ENCODE peak calls at places on chromosomes 11 and 22, in five cellular contexts. S is tibial nerve, D is Peyer's patch, M is transverse colon, Y is K562. J is an unnamed sample.

GRCh38 chr22:50118129-50118528 is 28.3 kb downstream of the MOV10L1 start:
- DNase-seq in Y (no peak), S (no peak), M (no peak), D (no peak), J (no peak)

GRCh38 chr22:43435851-43436535 is 24.2 kb downstream of the MPPED1 start:
- DNase-seq in Y (no peak), S (no peak), M (no peak), D (no peak), J (no peak)

GRCh38 chr11:26073646-26074045 is 258.3 kb upstream of the ANO3 start:
- DNase-seq in S (no peak), D (no peak), Y (no peak), M (no peak), J (no peak)

GRCh38 chr11:118789501-118790356 is 1.2 kb downstream of the DDX6 start:
- DNase-seq in M (no peak), Y (peak), S (peak), D (peak), J (no peak)

GRCh38 chr11:24078056-24078455 is 418.8 kb upstream of the LUZP2 start:
- DNase-seq in M (no peak), Y (no peak), D (no peak), S (no peak), J (no peak)

GRCh38 chr11:75780888-75781287 is 12.3 kb downstream of the DGAT2 start:
- DNase-seq in S (no peak), M (no peak), D (no peak), Y (no peak), J (no peak)

GRCh38 chr11:116454020-116454645 is 318.7 kb downstream of the BUD13 start:
- DNase-seq in Y (peak), S (peak), M (peak), D (no peak), J (peak)

GRCh38 chr11:62905927-62906531 is 15.1 kb downstream of the CHRM1 start:
- DNase-seq in D (peak), M (peak), Y (peak), S (peak), J (peak)

GRCh38 chr22:38415561-38416321 is 39.3 kb downstream of the KCNJ4 start:
- DNase-seq in M (no peak), S (no peak), Y (peak), D (no peak), J (no peak)

DNA sequence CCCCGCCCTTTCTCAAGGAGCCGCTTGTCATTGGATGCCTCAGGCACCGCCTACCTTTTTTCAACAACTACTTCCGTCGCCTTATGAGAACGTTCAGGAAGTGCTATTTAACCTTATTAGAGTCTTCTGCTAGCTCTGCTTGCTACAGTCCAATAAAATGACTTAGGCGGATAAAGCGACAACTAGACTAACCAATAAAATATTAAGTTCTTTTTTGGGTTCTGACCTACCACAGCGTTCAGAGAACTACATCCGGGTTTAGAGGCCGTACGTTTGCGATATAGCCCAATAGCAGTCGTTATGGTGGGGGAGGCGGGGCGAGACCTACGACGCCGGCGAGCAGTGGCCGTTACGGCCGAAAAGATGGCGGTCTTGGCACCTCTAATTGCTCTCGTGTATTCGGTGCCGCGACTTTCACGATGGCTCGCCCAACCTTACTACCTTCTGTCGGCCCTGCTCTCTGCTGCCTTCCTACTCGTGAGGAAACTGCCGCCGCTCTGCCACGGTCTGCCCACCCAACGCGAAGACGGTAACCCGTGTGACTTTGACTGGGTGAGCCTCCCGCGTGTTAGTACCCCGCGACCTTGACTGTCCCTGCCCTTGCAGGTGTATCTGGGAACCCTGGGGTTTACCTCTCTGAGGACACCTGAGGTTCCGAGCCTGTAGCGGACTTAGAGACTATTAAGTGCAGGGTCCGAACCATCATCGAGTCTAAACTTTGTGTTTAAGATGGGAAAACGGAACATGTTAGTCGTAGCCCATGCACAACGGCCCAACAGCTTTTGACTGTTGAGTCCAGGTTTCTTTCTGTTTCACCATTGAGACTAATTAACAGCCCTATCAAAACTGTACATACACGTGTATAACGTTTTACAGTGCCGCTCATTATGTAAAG is at the start of gene TMX2:
- DNase-seq in Y (peak), M (peak), S (peak), D (peak), J (peak)
- TF ChIP-seq POLR2A in Y (peak), M (peak), S (peak), D (peak), J (peak)

DNA sequence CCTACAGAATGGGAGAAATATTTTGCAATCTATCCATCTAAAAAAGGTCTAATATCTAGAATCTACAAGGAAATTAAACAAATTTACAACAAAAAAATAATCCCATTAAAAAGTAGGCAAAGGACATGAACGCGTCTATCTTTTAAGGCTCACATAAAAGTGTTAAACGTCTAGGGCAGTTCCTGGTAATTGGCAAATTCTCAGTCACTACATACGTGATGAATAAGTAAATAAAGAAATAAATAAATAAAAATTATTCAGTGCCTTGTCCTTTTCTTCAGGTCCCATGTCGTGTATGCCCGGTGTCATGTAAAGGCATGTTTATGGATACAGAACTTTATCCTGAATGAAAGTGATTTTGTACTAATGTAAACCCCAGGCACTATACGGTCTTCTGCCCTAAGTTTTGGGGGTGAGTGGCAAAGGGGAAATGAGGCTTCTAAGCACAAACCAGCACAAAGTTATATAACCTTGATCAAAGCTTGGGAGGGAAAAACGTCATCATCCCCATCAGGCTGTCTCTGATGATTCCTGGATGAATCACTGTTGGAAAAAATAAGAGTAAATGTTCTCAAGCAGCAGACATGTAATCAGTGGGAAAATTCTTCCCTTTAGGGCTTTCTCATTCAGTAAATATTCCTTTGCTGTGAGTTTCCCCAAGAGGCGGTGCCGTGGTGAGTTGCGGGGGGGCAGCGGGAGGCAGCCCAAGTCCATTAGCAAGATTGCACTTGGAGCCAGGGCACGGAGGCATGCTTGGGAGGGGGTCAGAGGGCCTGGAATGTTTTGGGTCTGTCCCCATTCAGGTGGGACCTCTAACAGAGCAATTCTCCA is 30.4 kb upstream of the MICAL2 start:
- DNase-seq in D (no peak), S (peak), Y (no peak), M (peak), J (no peak)
- TF ChIP-seq POLR2A in D (no peak), S (no peak), Y (no peak), M (no peak), J (no peak)

DNA sequence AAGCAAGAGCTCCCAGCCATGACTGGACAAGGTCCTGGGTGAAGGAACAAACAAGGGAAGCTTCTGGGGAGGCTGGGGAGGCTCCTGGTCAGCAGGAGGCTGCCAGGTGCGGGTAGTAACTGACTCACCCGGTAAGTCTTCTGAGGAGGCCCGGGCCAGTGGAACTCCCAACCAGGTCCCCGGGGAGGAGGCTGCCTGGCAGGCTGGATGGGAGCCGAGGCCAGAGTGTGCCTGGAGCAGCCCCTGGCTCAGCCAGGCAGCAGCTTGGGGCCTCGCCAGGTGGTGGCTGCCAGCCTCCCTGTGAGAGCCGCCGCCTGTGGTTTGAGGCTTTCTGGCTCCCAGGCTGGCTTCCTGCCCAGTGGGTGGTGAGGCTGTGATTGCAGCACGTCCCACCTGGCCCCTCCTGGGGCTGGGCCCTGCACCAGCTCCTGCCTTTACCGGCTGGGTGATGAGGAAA is 46.2 kb downstream of the IGF2 start:
- DNase-seq in S (peak), D (no peak), M (peak), Y (no peak), J (peak)
- TF ChIP-seq POLR2A in S (no peak), D (no peak), M (no peak), Y (no peak), J (no peak)

GRCh38 chr11:103946793-103947565 is 89.5 kb upstream of the DDI1 start:
- DNase-seq in M (no peak), S (no peak), Y (no peak), D (no peak), J (no peak)

GRCh38 chr11:103944251-103944944 is 92.0 kb upstream of the DDI1 start:
- DNase-seq in M (no peak), D (no peak), S (no peak), Y (no peak), J (no peak)

GRCh38 chr11:103940542-103940941 is 95.9 kb upstream of the DDI1 start:
- DNase-seq in Y (no peak), S (no peak), D (no peak), M (no peak), J (no peak)

GRCh38 chr11:103939694-103940093 is 96.7 kb upstream of the DDI1 start:
- DNase-seq in D (no peak), S (no peak), Y (no peak), M (no peak), J (no peak)

GRCh38 chr11:103942646-103943045 is 93.8 kb upstream of the DDI1 start:
- DNase-seq in D (no peak), S (no peak), M (no peak), Y (no peak), J (no peak)
- TF ChIP-seq POLR2A in D (no peak), S (no peak), M (no peak), Y (no peak), J (no peak)

DNA sequence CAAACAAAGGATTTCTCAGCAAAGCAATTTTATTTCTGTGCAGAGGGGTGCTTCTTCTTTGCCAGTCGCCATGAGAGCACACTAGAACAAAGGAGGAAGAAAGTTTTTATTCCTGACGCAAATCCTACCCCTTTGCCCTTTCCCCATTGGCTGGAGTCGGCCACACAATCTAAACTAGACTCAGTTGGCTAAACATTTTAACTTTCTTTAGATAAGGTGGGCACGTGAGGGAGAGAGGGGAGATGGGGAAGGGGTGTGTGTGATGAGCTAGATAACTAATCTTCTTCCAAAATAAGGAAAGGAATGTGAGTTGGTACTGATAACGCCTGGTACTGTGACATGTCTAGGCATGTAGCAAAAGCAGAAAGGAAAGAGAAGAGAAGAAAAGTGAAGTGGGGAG is 626 bp downstream of the TRIM22 start:
- DNase-seq in Y (no peak), D (no peak), M (no peak), S (peak), J (no peak)
- TF ChIP-seq POLR2A in Y (no peak), D (no peak), M (no peak), S (no peak), J (no peak)

J was measured in H54.